ENCODE peak calls at places on chromosomes 4 and X, in eight cellular contexts. M is activated T-helper 1 cell treated with anti-CD3 and anti-CD28 coated beads, Interleukin-2, amount 50 U/mL, for 16 hours; Q is activated CD4-positive, CD25-positive, alpha-beta regulatory T cell; X is NCI-H1930; W is fibroblast of pulmonary artery; Z is activated effector memory CD4-positive, alpha-beta T cell treated with Interleukin-2 at 50 U/mL for 16 hours; J is CD8-positive, alpha-beta T cell; O is germinal center. B is an unnamed sample.

GRCh38 chrX:85084770-85085393 is 81.2 kb downstream of the APOOL start:
- DNase-seq in M (no peak), Q (no peak), X (peak), W (peak), Z (no peak), J (no peak), O (peak), B (no peak)

GRCh38 chrX:13009256-13009655 is 34.3 kb downstream of the TMSB4X start:
- DNase-seq in M (no peak), Q (no peak), X (no peak), W (no peak), Z (no peak), J (no peak), O (no peak), B (no peak)

GRCh38 chrX:134570899-134571298 is 87.4 kb downstream of the PLAC1 start:
- DNase-seq in M (no peak), Q (no peak), X (no peak), W (peak), Z (no peak), J (no peak), O (no peak), B (no peak)

GRCh38 chrX:48802089-48802812 is 384 bp downstream of the HDAC6 start:
- DNase-seq in M (peak), Q (no peak), X (peak), W (peak), Z (no peak), J (peak), O (peak), B (peak)

GRCh38 chrX:109952050-109952449 is 50.9 kb upstream of the TMEM164 start:
- DNase-seq in M (no peak), Q (no peak), X (no peak), W (no peak), Z (no peak), J (no peak), O (no peak), B (no peak)

GRCh38 chr4:19047481-19047880 is 1025.9 kb upstream of the LCORL start:
- DNase-seq in M (no peak), Q (no peak), X (no peak), W (no peak), Z (no peak), J (no peak), O (no peak), B (no peak)

GRCh38 chr4:80266902-80267380 is 477 bp downstream of the FGF5 start:
- DNase-seq in M (no peak), Q (no peak), X (peak), W (peak), Z (no peak), J (no peak), O (no peak), B (no peak)

GRCh38 chr4:133799916-133800315 is 401.7 kb downstream of the PABPC4L start:
- DNase-seq in M (no peak), Q (no peak), X (no peak), W (peak), Z (no peak), J (no peak), O (no peak), B (no peak)

GRCh38 chr4:2290488-2290887 is 28.6 kb upstream of the MXD4 start:
- DNase-seq in M (no peak), Q (no peak), X (no peak), W (no peak), Z (no peak), J (no peak), O (no peak), B (peak)

GRCh38 chrX:120617996-120618630 is 11.7 kb downstream of the C1GALT1C1 start:
- DNase-seq in M (no peak), Q (no peak), X (no peak), W (no peak), Z (no peak), J (no peak), O (peak), B (no peak)

GRCh38 chr4:112270643-112271484 is 14.8 kb downstream of the TIFA start:
- DNase-seq in M (no peak), Q (no peak), X (no peak), W (peak), Z (no peak), J (no peak), O (no peak), B (no peak)

GRCh38 chr4:138650917-138651564 is 364.5 kb upstream of the NOCT start:
- DNase-seq in M (no peak), Q (no peak), X (no peak), W (peak), Z (no peak), J (no peak), O (no peak), B (no peak)

GRCh38 chrX:123854329-123854728 is 5.5 kb upstream of the XIAP start:
- DNase-seq in M (no peak), Q (no peak), X (no peak), W (no peak), Z (no peak), J (no peak), O (no peak), B (no peak)

GRCh38 chrX:136608295-136608933 is 39.5 kb upstream of the CD40LG start:
- DNase-seq in M (peak), Q (no peak), X (no peak), W (peak), Z (peak), J (peak), O (peak), B (no peak)

GRCh38 chr4:159048166-159048886 is 54.6 kb upstream of the RAPGEF2 start:
- DNase-seq in M (no peak), Q (no peak), X (peak), W (peak), Z (no peak), J (no peak), O (no peak), B (peak)

GRCh38 chrX:31483336-31483735 is 411.5 kb upstream of the FTHL17 start:
- DNase-seq in M (no peak), Q (no peak), X (no peak), W (peak), Z (no peak), J (no peak), O (no peak), B (no peak)

GRCh38 chrX:47179221-47179927 is 14.3 kb upstream of the UBA1 start:
- DNase-seq in M (no peak), Q (no peak), X (no peak), W (peak), Z (no peak), J (no peak), O (no peak), B (peak)

GRCh38 chr4:67035501-67035900 is 509.8 kb downstream of the CENPC start:
- DNase-seq in M (no peak), Q (no peak), X (no peak), W (peak), Z (no peak), J (no peak), O (no peak), B (no peak)

GRCh38 chrX:33149085-33149484 is 62.3 kb downstream of the DMD start:
- DNase-seq in M (no peak), Q (no peak), X (no peak), W (no peak), Z (no peak), J (no peak), O (no peak), B (no peak)

GRCh38 chrX:41142130-41142529 is 56.9 kb downstream of the USP9X start:
- DNase-seq in M (no peak), Q (no peak), X (no peak), W (no peak), Z (no peak), J (no peak), O (no peak), B (no peak)

GRCh38 chr4:163462556-163462955 is 11.0 kb downstream of the TKTL2 start:
- DNase-seq in M (no peak), Q (no peak), X (no peak), W (no peak), Z (no peak), J (no peak), O (no peak), B (no peak)

GRCh38 chrX:134807039-134807729 is 148.9 kb upstream of the PLAC1 start:
- DNase-seq in M (peak), Q (peak), X (peak), W (peak), Z (peak), J (peak), O (peak), B (peak)

GRCh38 chr4:40630335-40631021 is 814 bp upstream of the RBM47 start:
- DNase-seq in M (no peak), Q (no peak), X (no peak), W (no peak), Z (no peak), J (no peak), O (peak), B (peak)

GRCh38 chr4:88775026-88775425 is 77.4 kb upstream of the NAP1L5 start:
- DNase-seq in M (no peak), Q (no peak), X (no peak), W (no peak), Z (no peak), J (no peak), O (no peak), B (no peak)

GRCh38 chr4:54499308-54500074 is 158.3 kb upstream of the KIT start:
- DNase-seq in M (no peak), Q (no peak), X (no peak), W (no peak), Z (no peak), J (no peak), O (no peak), B (no peak)

GRCh38 chrX:71081348-71082148 is 13.4 kb upstream of the SNX12 start:
- DNase-seq in M (no peak), Q (no peak), X (no peak), W (peak), Z (no peak), J (no peak), O (no peak), B (no peak)

GRCh38 chrX:57282568-57282967 is 3.9 kb upstream of the FAAH2 start:
- DNase-seq in M (no peak), Q (no peak), X (no peak), W (no peak), Z (no peak), J (no peak), O (no peak), B (no peak)

GRCh38 chr4:76198411-76199237 is 15.0 kb downstream of the SCARB2 start:
- DNase-seq in M (no peak), Q (no peak), X (peak), W (peak), Z (no peak), J (peak), O (no peak), B (no peak)

B was measured in suprapubic skin.